ENCODE peak calls at places on chromosomes 2 and 18, in seven cellular contexts. Q is body of pancreas, N is HCT116, V is breast epithelium, E is tibial nerve, R is Peyer's patch, J is K562. U is an unnamed sample.

GRCh38 chr18:8261651-8262091 is 347.6 kb upstream of the RAB12 start:
- DNase-seq in Q (no peak), N (no peak), V (no peak), E (no peak), R (no peak), J (no peak), U (no peak)

GRCh38 chr2:239715606-239716005 is 309.5 kb downstream of the NDUFA10 start:
- DNase-seq in Q (no peak), N (no peak), V (peak; percentile 28), E (no peak), R (no peak), J (no peak), U (peak; percentile 82)

GRCh38 chr2:94874277-94874997 is 3.2 kb downstream of the TEKT4 start:
- DNase-seq in Q (peak; percentile 43), N (peak; percentile 24), V (no peak), E (no peak), R (no peak), J (peak; percentile 89), U (peak; percentile 78)

GRCh38 chr2:145524836-145525235 is 1004.9 kb upstream of the ZEB2 start:
- DNase-seq in Q (no peak), N (no peak), V (no peak), E (no peak), R (no peak), J (no peak), U (no peak)

GRCh38 chr2:235507928-235508327 is 14.1 kb downstream of the AGAP1 start:
- DNase-seq in Q (no peak), N (no peak), V (no peak), E (no peak), R (no peak), J (no peak), U (no peak)

GRCh38 chr2:241279828-241280227 is 35.6 kb downstream of the HDLBP start:
- DNase-seq in Q (no peak), N (no peak), V (no peak), E (no peak), R (no peak), J (no peak), U (peak; percentile 57)

GRCh38 chr2:41981417-41981816 is 66.4 kb upstream of the PKDCC start:
- DNase-seq in Q (no peak), N (no peak), V (no peak), E (no peak), R (no peak), J (no peak), U (no peak)

GRCh38 chr2:129619471-129619870 is 360.0 kb upstream of the RAB6C start:
- DNase-seq in Q (peak; percentile 26), N (no peak), V (no peak), E (no peak), R (no peak), J (no peak), U (no peak)

GRCh38 chr2:30956995-30957394 is 149.7 kb upstream of the CAPN13 start:
- DNase-seq in Q (no peak), N (no peak), V (no peak), E (peak; percentile 12), R (no peak), J (no peak), U (no peak)

GRCh38 chr2:218260742-218261423 is at the start of gene GPBAR1:
- DNase-seq in Q (peak; percentile 62), N (no peak), V (peak; percentile 47), E (no peak), R (no peak), J (no peak), U (no peak)

GRCh38 chr2:127625146-127625943 is 20.6 kb upstream of the GPR17 start:
- DNase-seq in Q (no peak), N (no peak), V (no peak), E (no peak), R (no peak), J (no peak), U (no peak)

GRCh38 chr2:97950329-97951154 is 45.2 kb downstream of the TMEM131 start:
- DNase-seq in Q (no peak), N (no peak), V (no peak), E (no peak), R (no peak), J (no peak), U (no peak)

GRCh38 chr18:46413684-46414083 is 243.3 kb downstream of the LOXHD1 start:
- DNase-seq in Q (no peak), N (no peak), V (no peak), E (no peak), R (no peak), J (no peak), U (no peak)

DNA sequence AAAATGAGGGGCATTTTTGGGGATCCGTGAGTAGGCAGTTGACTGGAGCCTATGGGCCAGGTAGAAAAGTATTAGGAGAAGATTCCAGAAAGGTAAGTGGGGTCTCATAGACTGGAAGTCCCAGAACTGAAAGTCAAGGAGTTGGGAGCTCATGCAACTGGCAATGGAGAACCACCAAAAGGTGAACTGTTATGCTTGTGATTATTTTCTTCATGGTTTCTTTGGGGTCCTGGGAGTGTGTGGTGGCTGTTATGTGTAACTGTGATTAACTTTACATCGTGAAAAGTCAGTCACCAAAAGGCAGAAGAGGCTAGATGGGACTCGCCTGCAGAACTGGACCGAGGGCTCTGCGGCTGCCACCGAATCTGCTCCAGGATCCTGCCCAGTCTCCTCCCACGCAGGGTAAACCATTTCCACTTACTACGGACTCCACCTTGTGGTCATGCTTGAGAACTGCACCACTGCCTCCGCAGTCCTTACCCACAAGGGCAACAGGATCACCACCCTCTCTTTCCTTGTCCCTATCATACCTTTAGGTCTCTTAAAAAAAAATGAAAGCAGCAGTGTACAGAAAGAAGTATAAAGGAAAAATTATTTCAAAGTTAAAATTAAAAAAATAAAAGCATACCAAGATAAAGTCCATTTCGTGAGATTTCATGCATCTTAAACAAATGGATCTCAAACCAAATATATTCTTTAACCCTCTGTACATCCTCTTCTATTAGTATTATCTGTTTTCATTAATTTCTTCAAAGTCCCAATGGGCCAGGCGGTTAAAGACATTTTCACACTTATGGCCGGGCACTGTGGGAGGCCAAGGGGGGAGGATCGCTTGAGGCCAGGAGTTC is 15.6 kb upstream of the CEP68 start:
- DNase-seq in Q (peak; percentile 90), N (peak; percentile 69), V (peak; percentile 88), E (peak; percentile 94), R (peak; percentile 87), J (peak; percentile 86), U (peak; percentile 89)
- TF ChIP-seq POLR2A in Q (no peak), N (no peak), V (no peak), E (no peak), R (no peak), J (no peak), U (no peak)

GRCh38 chr18:6368017-6368416 is 46.7 kb downstream of the L3MBTL4 start:
- DNase-seq in Q (no peak), N (no peak), V (no peak), E (no peak), R (no peak), J (no peak), U (no peak)

GRCh38 chr18:6363216-6363615 is 51.5 kb downstream of the L3MBTL4 start:
- DNase-seq in Q (no peak), N (no peak), V (no peak), E (no peak), R (no peak), J (no peak), U (no peak)

GRCh38 chr18:6367208-6367607 is 47.5 kb downstream of the L3MBTL4 start:
- DNase-seq in Q (no peak), N (no peak), V (no peak), E (no peak), R (no peak), J (no peak), U (no peak)

GRCh38 chr18:6365385-6365784 is 49.3 kb downstream of the L3MBTL4 start:
- DNase-seq in Q (no peak), N (no peak), V (no peak), E (no peak), R (no peak), J (no peak), U (no peak)

DNA sequence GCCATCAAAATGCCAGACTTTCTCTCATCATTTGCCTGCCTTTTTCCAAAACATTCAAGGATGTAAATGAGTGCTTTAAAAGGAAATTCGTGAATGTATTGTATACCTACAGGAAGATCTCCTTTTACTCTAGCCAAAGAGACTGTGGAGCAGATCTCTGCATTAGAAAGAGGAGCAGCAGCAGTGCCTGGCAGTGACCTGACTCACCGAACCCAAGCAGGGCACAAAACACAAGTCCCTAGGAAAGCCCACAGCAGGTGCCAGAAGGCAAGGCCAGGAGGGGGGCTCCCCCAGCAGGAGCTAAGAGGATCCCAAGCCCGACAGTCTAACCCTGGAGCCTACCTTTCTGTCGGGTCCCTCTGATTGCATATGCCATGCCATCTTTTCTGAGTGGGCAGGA is 47.9 kb downstream of the L3MBTL4 start:
- DNase-seq in Q (no peak), N (no peak), V (no peak), E (no peak), R (no peak), J (no peak), U (no peak)
- TF ChIP-seq CTCF in Q (no peak), N (no peak), V (no peak), E (no peak), R (no peak), J (no peak), U (no peak)

GRCh38 chr18:74857901-74858300 is 260.2 kb downstream of the ZNF407 start:
- DNase-seq in Q (no peak), N (no peak), V (no peak), E (no peak), R (no peak), J (no peak), U (no peak)

GRCh38 chr18:74861154-74861553 is 263.5 kb downstream of the ZNF407 start:
- DNase-seq in Q (no peak), N (no peak), V (no peak), E (no peak), R (no peak), J (no peak), U (no peak)

GRCh38 chr18:74862094-74862493 is 264.4 kb downstream of the ZNF407 start:
- DNase-seq in Q (no peak), N (no peak), V (no peak), E (no peak), R (no peak), J (no peak), U (no peak)

DNA sequence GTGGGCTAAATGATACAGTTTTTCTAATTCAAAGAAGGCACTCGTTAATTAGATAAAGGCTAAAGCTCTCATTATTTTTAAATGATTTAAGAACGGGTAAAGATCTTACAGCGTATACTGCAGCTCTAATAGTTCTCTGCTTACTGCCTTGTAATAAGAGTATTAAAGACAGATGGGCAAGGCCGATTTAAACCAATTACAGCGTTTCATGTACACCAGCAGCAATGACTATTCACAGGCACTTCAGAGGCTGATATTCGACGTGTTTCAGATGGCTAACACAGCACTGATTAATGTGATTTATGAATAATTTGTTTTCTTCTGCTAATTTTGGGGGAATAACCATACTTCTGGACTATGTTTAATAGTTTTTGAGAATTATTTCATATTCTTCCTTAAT is 259.3 kb downstream of the ZNF407 start:
- DNase-seq in Q (no peak), N (no peak), V (no peak), E (no peak), R (no peak), J (no peak), U (no peak)
- H3K4me3 ChIP-seq in Q (no peak overlapping the region), N (no peak overlapping the region), V (no peak overlapping the region), E (no peak overlapping the region), R (no peak overlapping the region), J (no peak overlapping the region), U (no peak overlapping the region)

DNA sequence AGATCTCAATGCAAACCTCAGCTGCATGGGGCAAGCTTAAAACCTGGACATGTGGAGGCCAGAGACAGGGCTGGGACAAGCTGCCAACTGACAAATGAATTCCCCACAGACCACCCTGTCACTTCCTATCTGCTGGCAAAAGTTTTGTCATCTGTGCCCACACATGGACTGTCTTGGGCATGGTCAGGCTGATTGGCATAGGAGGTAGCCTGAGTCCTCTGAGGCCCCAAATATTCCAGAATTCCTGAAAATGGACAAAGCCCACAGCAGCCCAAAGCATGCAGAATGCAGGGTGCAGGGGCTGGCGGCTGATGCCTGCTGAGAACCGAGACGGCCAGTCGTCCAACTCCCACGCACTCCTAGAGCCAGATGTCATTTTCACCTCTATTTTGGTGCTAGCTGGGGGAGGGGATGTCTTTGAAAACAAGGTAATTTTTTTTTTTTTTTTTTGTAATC is 73.8 kb downstream of the SDC1 start:
- DNase-seq in Q (no peak), N (no peak), V (no peak), E (no peak), R (no peak), J (peak; percentile 29), U (peak; percentile 64)
- TF ChIP-seq POLR2A in Q (no peak), N (no peak), V (no peak), E (no peak), R (no peak), J (no peak), U (no peak)

U was measured in lower leg skin.